ENCODE peak calls at places on chromosomes 7 and 10, in six cellular contexts. F is NCI-H446, Z is GM13976, Q is D721Med, T is T-helper 1 cell, Y is HEK293T. I is an unnamed sample.

GRCh38 chr7:151013728-151014497 is 10.4 kb downstream of the ATG9B start:
- DNase-seq in T (peak), Z (peak), F (no peak), Y (no peak), Q (no peak), I (peak)

GRCh38 chr10:114634607-114634974 is 23.5 kb downstream of the ABLIM1 start:
- DNase-seq in Q (no peak), Y (peak), Z (no peak), T (no peak), F (peak), I (no peak)

GRCh38 chr7:83465643-83466042 is 183.3 kb downstream of the SEMA3E start:
- DNase-seq in T (no peak), Z (no peak), F (no peak), Y (no peak), Q (no peak), I (no peak)

GRCh38 chr10:84217746-84218145 is 7.6 kb downstream of the LRIT2 start:
- DNase-seq in Z (no peak), T (no peak), Q (no peak), F (no peak), Y (no peak), I (no peak)

GRCh38 chr10:119316729-119317097 is 109.3 kb downstream of the GRK5 start:
- DNase-seq in F (no peak), Q (no peak), Y (peak), Z (no peak), T (no peak), I (no peak)

GRCh38 chr7:32360127-32360526 is 130.1 kb downstream of the LSM5 start:
- DNase-seq in Z (no peak), F (no peak), Y (no peak), Q (no peak), T (no peak), I (no peak)

GRCh38 chr7:32206987-32207386 is 136.8 kb upstream of the PDE1C start:
- DNase-seq in T (no peak), Z (no peak), Q (no peak), Y (peak), F (peak), I (no peak)

GRCh38 chr10:14296081-14296709 is 34.5 kb downstream of the FRMD4A start:
- DNase-seq in F (no peak), T (no peak), Y (no peak), Q (no peak), Z (no peak), I (no peak)

GRCh38 chr7:23114854-23115253 is 9.3 kb downstream of the KLHL7 start:
- DNase-seq in Q (no peak), T (no peak), Z (no peak), F (no peak), Y (no peak), I (no peak)

GRCh38 chr7:151125459-151125834 is 39.2 kb downstream of the AGAP3 start:
- DNase-seq in Z (no peak), F (no peak), Y (no peak), Q (no peak), T (no peak), I (no peak)

GRCh38 chr7:143185551-143185950 is 2.3 kb downstream of the TAS2R39 start:
- DNase-seq in Q (no peak), T (no peak), F (no peak), Y (no peak), Z (no peak), I (no peak)

GRCh38 chr10:33377658-33378025 is 43.2 kb upstream of the NRP1 start:
- DNase-seq in Q (no peak), F (no peak), Z (no peak), T (no peak), Y (no peak), I (no peak)

GRCh38 chr10:34504534-34504933 is 310.6 kb downstream of the PARD3 start:
- DNase-seq in Y (no peak), T (no peak), F (no peak), Z (no peak), Q (no peak), I (no peak)

GRCh38 chr10:85642421-85643170 is 724.0 kb downstream of the GRID1 start:
- DNase-seq in Q (no peak), T (no peak), Z (no peak), Y (peak), F (peak), I (no peak)

GRCh38 chr10:86071758-86072157 is 294.8 kb downstream of the GRID1 start:
- DNase-seq in Q (no peak), F (no peak), Z (no peak), Y (no peak), T (no peak), I (no peak)

GRCh38 chr10:74822583-74823089 is 3.8 kb upstream of the KAT6B start:
- DNase-seq in F (no peak), Q (no peak), Y (no peak), Z (no peak), T (no peak), I (peak)

GRCh38 chr7:16905300-16906044 is 23.7 kb upstream of the AGR3 start:
- DNase-seq in F (no peak), T (no peak), Q (no peak), Y (no peak), Z (no peak), I (no peak)

GRCh38 chr10:60955957-60956425 is 12.0 kb upstream of the RHOBTB1 start:
- DNase-seq in Y (no peak), F (no peak), T (no peak), Q (no peak), Z (no peak), I (no peak)

GRCh38 chr7:3095046-3095445 is 51.4 kb upstream of the CARD11 start:
- DNase-seq in Z (peak), Q (no peak), T (no peak), F (no peak), Y (no peak), I (no peak)

GRCh38 chr10:42367532-42368230 is 270.7 kb downstream of the ZNF33B start:
- DNase-seq in Z (peak), F (peak), T (no peak), Y (peak), Q (peak), I (peak)

GRCh38 chr7:143901360-143901709 is 641 bp downstream of the TCAF1 start:
- DNase-seq in Z (no peak), Q (no peak), T (no peak), Y (peak), F (no peak), I (no peak)

GRCh38 chr7:79455173-79455790 is 1.8 kb upstream of the MAGI2 start:
- DNase-seq in Q (no peak), Y (no peak), Z (no peak), T (no peak), F (no peak), I (no peak)

GRCh38 chr7:87886875-87887274 is 10.6 kb downstream of the DBF4 start:
- DNase-seq in F (peak), T (no peak), Q (no peak), Z (no peak), Y (no peak), I (no peak)

GRCh38 chr10:89341136-89341535 is 13.3 kb downstream of the IFIT3 start:
- DNase-seq in F (no peak), Y (no peak), T (no peak), Z (no peak), Q (no peak), I (no peak)

GRCh38 chr10:28300027-28300426 is 2.8 kb downstream of the MPP7 start:
- DNase-seq in F (no peak), Y (no peak), Z (no peak), Q (no peak), T (no peak), I (no peak)

GRCh38 chr10:133379152-133379800 is at the start of gene PAOX:
- DNase-seq in Y (peak), Z (peak), F (peak), T (peak), Q (no peak), I (no peak)

I was measured in SK-N-DZ.